ENCODE peak calls at places on chromosome 12, in five cellular contexts. One of them, this sample, is unnamed.

GRCh38 chr12:132428872-132429121 is 61.2 kb upstream of the FBRSL1 start:
- DNase-seq in OCI-M1: no peak
- DNase-seq in activated CD8-positive, alpha-beta memory T cell treated with anti-CD3 and anti-CD28 coated beads for 48 hours: no peak
- DNase-seq in CD8-positive, alpha-beta memory T cell: no peak
- DNase-seq in choroid plexus epithelial cell: no peak
- DNase-seq in this sample: no peak

GRCh38 chr12:57845478-57846284 is 848 bp downstream of the CTDSP2 start:
- DNase-seq in OCI-M1: peak
- DNase-seq in activated CD8-positive, alpha-beta memory T cell treated with anti-CD3 and anti-CD28 coated beads for 48 hours: peak
- DNase-seq in CD8-positive, alpha-beta memory T cell: peak
- DNase-seq in choroid plexus epithelial cell: peak
- DNase-seq in this sample: no peak

GRCh38 chr12:57340104-57340503 is 89.1 kb upstream of the STAC3 start:
- DNase-seq in OCI-M1: peak
- DNase-seq in activated CD8-positive, alpha-beta memory T cell treated with anti-CD3 and anti-CD28 coated beads for 48 hours: no peak
- DNase-seq in CD8-positive, alpha-beta memory T cell: no peak
- DNase-seq in choroid plexus epithelial cell: peak
- DNase-seq in this sample: peak

GRCh38 chr12:15962760-15963159 is 51.6 kb downstream of the DERA start:
- DNase-seq in OCI-M1: no peak
- DNase-seq in activated CD8-positive, alpha-beta memory T cell treated with anti-CD3 and anti-CD28 coated beads for 48 hours: no peak
- DNase-seq in CD8-positive, alpha-beta memory T cell: no peak
- DNase-seq in choroid plexus epithelial cell: no peak
- DNase-seq in this sample: peak

GRCh38 chr12:5912011-5912410 is 33.0 kb downstream of the ANO2 start:
- DNase-seq in OCI-M1: no peak
- DNase-seq in activated CD8-positive, alpha-beta memory T cell treated with anti-CD3 and anti-CD28 coated beads for 48 hours: no peak
- DNase-seq in CD8-positive, alpha-beta memory T cell: no peak
- DNase-seq in choroid plexus epithelial cell: no peak
- DNase-seq in this sample: no peak

GRCh38 chr12:107126688-107127481 is 33.5 kb upstream of the CRY1 start:
- DNase-seq in OCI-M1: peak
- DNase-seq in activated CD8-positive, alpha-beta memory T cell treated with anti-CD3 and anti-CD28 coated beads for 48 hours: no peak
- DNase-seq in CD8-positive, alpha-beta memory T cell: no peak
- DNase-seq in choroid plexus epithelial cell: peak
- DNase-seq in this sample: peak

GRCh38 chr12:116910645-116911449 is at the start of gene FBXW8:
- DNase-seq in OCI-M1: peak
- DNase-seq in activated CD8-positive, alpha-beta memory T cell treated with anti-CD3 and anti-CD28 coated beads for 48 hours: peak
- DNase-seq in CD8-positive, alpha-beta memory T cell: peak
- DNase-seq in choroid plexus epithelial cell: peak
- DNase-seq in this sample: peak

GRCh38 chr12:130717752-130718151 is 1.7 kb upstream of the RIMBP2 start:
- DNase-seq in OCI-M1: no peak
- DNase-seq in activated CD8-positive, alpha-beta memory T cell treated with anti-CD3 and anti-CD28 coated beads for 48 hours: no peak
- DNase-seq in CD8-positive, alpha-beta memory T cell: no peak
- DNase-seq in choroid plexus epithelial cell: no peak
- DNase-seq in this sample: no peak

GRCh38 chr12:89384050-89384749 is 31.9 kb upstream of the DUSP6 start:
- DNase-seq in OCI-M1: no peak
- DNase-seq in activated CD8-positive, alpha-beta memory T cell treated with anti-CD3 and anti-CD28 coated beads for 48 hours: no peak
- DNase-seq in CD8-positive, alpha-beta memory T cell: no peak
- DNase-seq in choroid plexus epithelial cell: peak
- DNase-seq in this sample: peak

GRCh38 chr12:62736596-62736995 is 198.4 kb downstream of the PPM1H start:
- DNase-seq in OCI-M1: no peak
- DNase-seq in activated CD8-positive, alpha-beta memory T cell treated with anti-CD3 and anti-CD28 coated beads for 48 hours: no peak
- DNase-seq in CD8-positive, alpha-beta memory T cell: no peak
- DNase-seq in choroid plexus epithelial cell: no peak
- DNase-seq in this sample: no peak

GRCh38 chr12:46872135-46872534 is 46.3 kb upstream of the SLC38A4 start:
- DNase-seq in OCI-M1: no peak
- DNase-seq in activated CD8-positive, alpha-beta memory T cell treated with anti-CD3 and anti-CD28 coated beads for 48 hours: no peak
- DNase-seq in CD8-positive, alpha-beta memory T cell: no peak
- DNase-seq in choroid plexus epithelial cell: no peak
- DNase-seq in this sample: peak

GRCh38 chr12:123043536-123044001 is 63.1 kb downstream of the ARL6IP4 start:
- DNase-seq in OCI-M1: peak
- DNase-seq in activated CD8-positive, alpha-beta memory T cell treated with anti-CD3 and anti-CD28 coated beads for 48 hours: peak
- DNase-seq in CD8-positive, alpha-beta memory T cell: peak
- DNase-seq in choroid plexus epithelial cell: peak
- DNase-seq in this sample: peak

GRCh38 chr12:67915335-67915851 is 73.9 kb upstream of the IFNG-AS1 start:
- DNase-seq in OCI-M1: no peak
- DNase-seq in activated CD8-positive, alpha-beta memory T cell treated with anti-CD3 and anti-CD28 coated beads for 48 hours: no peak
- DNase-seq in CD8-positive, alpha-beta memory T cell: no peak
- DNase-seq in choroid plexus epithelial cell: no peak
- DNase-seq in this sample: no peak

GRCh38 chr12:12376636-12377448 is 20.0 kb downstream of the BORCS5 start:
- DNase-seq in OCI-M1: peak
- DNase-seq in activated CD8-positive, alpha-beta memory T cell treated with anti-CD3 and anti-CD28 coated beads for 48 hours: no peak
- DNase-seq in CD8-positive, alpha-beta memory T cell: no peak
- DNase-seq in choroid plexus epithelial cell: peak
- DNase-seq in this sample: peak

This sample was measured in IMR-90.